ENCODE peak calls at places on chromosomes 7 and 10, in seven cellular contexts. Z is Peyer's patch, E is mammary epithelial cell, X is adrenal gland, K is mesothelial cell of epicardium, V is GM13977, S is neural progenitor cell. A is an unnamed sample.

GRCh38 chr7:84175461-84175860 is 19.1 kb downstream of the SEMA3A start:
- DNase-seq in Z (no peak), E (no peak), X (no peak), K (no peak), V (no peak), S (no peak), A (no peak)

GRCh38 chr10:3668276-3668960 is 116.6 kb downstream of the KLF6 start:
- DNase-seq in Z (peak), E (peak), X (peak), K (peak), V (no peak), S (peak), A (no peak)

GRCh38 chr7:23357190-23358093 is 58.3 kb downstream of the MALSU1 start:
- DNase-seq in Z (no peak), E (peak), X (no peak), K (no peak), V (peak), S (no peak), A (no peak)

GRCh38 chr10:130018253-130018652 is 54.2 kb upstream of the EBF3 start:
- DNase-seq in Z (peak), E (no peak), X (no peak), K (peak), V (no peak), S (no peak), A (no peak)

GRCh38 chr10:97412891-97413304 is 11.8 kb upstream of the RRP12 start:
- DNase-seq in Z (no peak), E (peak), X (no peak), K (no peak), V (no peak), S (no peak), A (no peak)

GRCh38 chr10:98267069-98267893 is 713 bp downstream of the LOXL4 start:
- DNase-seq in Z (no peak), E (no peak), X (no peak), K (no peak), V (no peak), S (no peak), A (no peak)

GRCh38 chr7:92179393-92179924 is 517 bp upstream of the LRRD1 start:
- DNase-seq in Z (no peak), E (no peak), X (no peak), K (no peak), V (no peak), S (peak), A (no peak)

GRCh38 chr7:158876984-158877383 is 20.6 kb downstream of the DYNC2I1 start:
- DNase-seq in Z (no peak), E (no peak), X (no peak), K (no peak), V (no peak), S (no peak), A (no peak)

GRCh38 chr7:38368191-38368605 is 94.8 kb upstream of the TARP start:
- DNase-seq in Z (peak), E (peak), X (peak), K (peak), V (peak), S (peak), A (peak)

GRCh38 chr7:42023216-42023724 is 213.7 kb downstream of the GLI3 start:
- DNase-seq in Z (no peak), E (no peak), X (peak), K (no peak), V (no peak), S (no peak), A (no peak)

GRCh38 chr7:119377-120163 is 72.8 kb upstream of the FAM20C start:
- DNase-seq in Z (peak), E (no peak), X (peak), K (no peak), V (no peak), S (peak), A (peak)

GRCh38 chr7:131836733-131837132 is 280.3 kb upstream of the PODXL start:
- DNase-seq in Z (no peak), E (no peak), X (no peak), K (no peak), V (no peak), S (no peak), A (no peak)

GRCh38 chr10:68135362-68135761 is 26.1 kb downstream of the MYPN start:
- DNase-seq in Z (no peak), E (peak), X (no peak), K (no peak), V (no peak), S (no peak), A (no peak)

GRCh38 chr10:50641636-50642035 is 17.9 kb upstream of the SGMS1 start:
- DNase-seq in Z (no peak), E (peak), X (no peak), K (no peak), V (no peak), S (no peak), A (no peak)

GRCh38 chr7:28192786-28193581 is 12.4 kb upstream of the JAZF1 start:
- DNase-seq in Z (no peak), E (no peak), X (no peak), K (no peak), V (no peak), S (no peak), A (no peak)

GRCh38 chr10:109976657-109977056 is 31.1 kb upstream of the ADD3 start:
- DNase-seq in Z (no peak), E (no peak), X (no peak), K (no peak), V (no peak), S (no peak), A (no peak)

GRCh38 chr10:22316286-22317120 is at the start of gene COMMD3:
- DNase-seq in Z (peak), E (peak), X (peak), K (peak), V (peak), S (peak), A (peak)

GRCh38 chr10:111118758-111119157 is 41.9 kb downstream of the ADRA2A start:
- DNase-seq in Z (no peak), E (no peak), X (no peak), K (no peak), V (no peak), S (no peak), A (no peak)

GRCh38 chr10:47360419-47361040 is 12.4 kb downstream of the RBP3 start:
- DNase-seq in Z (peak), E (no peak), X (no peak), K (no peak), V (no peak), S (no peak), A (peak)

GRCh38 chr7:44761207-44762161 is 12.8 kb downstream of the ZMIZ2 start:
- DNase-seq in Z (peak), E (no peak), X (no peak), K (no peak), V (no peak), S (no peak), A (no peak)

GRCh38 chr7:2621948-2622640 is 9.7 kb upstream of the TTYH3 start:
- DNase-seq in Z (no peak), E (no peak), X (no peak), K (peak), V (no peak), S (peak), A (no peak)

DNA sequence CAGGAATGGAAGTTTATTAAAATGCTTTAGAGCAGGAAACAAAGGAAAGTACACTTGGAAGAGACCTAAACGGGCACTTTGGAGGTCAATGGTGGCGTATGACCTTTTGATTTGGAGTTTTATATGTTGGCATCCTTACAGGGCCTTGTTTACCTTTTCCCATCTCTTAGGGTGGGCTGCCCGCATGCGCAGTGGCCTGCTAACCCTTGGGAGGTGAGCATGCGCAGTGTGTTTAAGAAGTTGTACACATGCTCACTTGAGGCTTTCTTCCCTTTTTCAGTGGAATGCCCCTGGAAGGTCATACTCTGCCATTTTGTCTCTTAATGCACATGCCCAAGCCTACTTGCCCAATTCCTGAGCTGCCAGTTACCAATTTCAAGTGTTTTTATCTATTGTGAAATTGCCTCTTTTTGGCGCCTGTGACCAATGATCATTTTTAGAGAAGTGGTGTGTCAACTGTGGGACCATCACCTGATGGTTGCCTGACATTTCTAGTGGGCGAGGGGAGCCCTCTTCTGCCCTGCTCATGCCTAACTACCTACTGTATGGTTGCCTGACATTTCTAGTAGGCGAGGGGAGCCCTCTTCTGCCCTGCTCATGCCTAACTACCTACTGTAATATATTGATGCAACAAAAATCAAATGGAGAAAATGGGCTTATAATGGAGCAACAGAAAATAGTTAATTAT is 138.0 kb downstream of the PPP1R9A start:
- DNase-seq in Z (no peak), E (peak), X (no peak), K (no peak), V (no peak), S (peak), A (no peak)
- TF ChIP-seq CTCF in Z (no peak), E (no peak), X (no peak), K (no peak), V (peak), S (peak), A (no peak)

GRCh38 chr10:18233775-18234174 is 93.6 kb downstream of the CACNB2 start:
- DNase-seq in Z (no peak), E (no peak), X (peak), K (no peak), V (no peak), S (peak), A (no peak)
- TF ChIP-seq CTCF in Z (no peak), E (no peak), X (peak), K (peak), V (no peak), S (peak), A (no peak)

DNA sequence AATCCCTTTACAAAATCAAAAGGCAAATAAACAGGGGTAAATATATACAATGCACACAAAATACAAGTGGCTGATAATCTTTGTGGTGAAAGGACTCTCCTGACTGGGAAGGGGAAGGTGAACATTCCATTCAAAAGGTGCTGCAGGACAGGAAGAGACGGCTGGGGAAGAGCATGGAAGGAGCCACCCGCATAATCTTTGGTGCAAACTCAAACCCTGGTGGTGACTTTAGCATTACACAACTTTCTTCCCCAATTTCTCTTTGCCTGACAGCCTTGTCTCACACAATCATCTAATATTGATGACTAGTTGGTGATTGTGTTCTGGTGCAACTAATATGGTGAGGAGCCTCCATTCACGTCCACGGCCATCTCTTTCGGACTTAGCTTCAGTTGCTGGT is 117.0 kb upstream of the EGFR start:
- DNase-seq in Z (no peak), E (no peak), X (no peak), K (no peak), V (no peak), S (no peak), A (no peak)
- TF ChIP-seq CTCF in Z (no peak), E (no peak), X (no peak), K (peak), V (no peak), S (no peak), A (no peak)

GRCh38 chr10:88791924-88792323 is 10.6 kb upstream of the LIPM start:
- DNase-seq in Z (peak), E (peak), X (peak), K (no peak), V (no peak), S (peak), A (no peak)
- TF ChIP-seq CTCF in Z (peak), E (peak), X (peak), K (peak), V (peak), S (peak), A (peak)

GRCh38 chr10:100614416-100614815 is 78.7 kb downstream of the HIF1AN start:
- DNase-seq in Z (peak), E (no peak), X (no peak), K (peak), V (no peak), S (peak), A (no peak)
- TF ChIP-seq CTCF in Z (no peak), E (no peak), X (no peak), K (no peak), V (no peak), S (peak), A (no peak)